ENCODE peak calls at places on chromosomes 13 and 19, in five cellular contexts. D is upper lobe of right lung, P is right atrium auricular region, G is A673, S is hepatocyte. X is an unnamed sample. For H3K4me1 and H3K27me3, the result is how much of the 10 kb centered on the place peaks cover.

GRCh38 chr13:29801737-29802305 is 48.6 kb downstream of the UBL3 start:
- DNase-seq in D (peak), P (no peak), G (no peak), S (no peak), X (no peak)

GRCh38 chr19:4151623-4152022 is 1.8 kb upstream of the CREB3L3 start:
- DNase-seq in D (no peak), P (no peak), G (no peak), S (no peak), X (no peak)

GRCh38 chr19:4096049-4096892 is 27.7 kb downstream of the MAP2K2 start:
- DNase-seq in D (no peak), P (no peak), G (no peak), S (no peak), X (no peak)

GRCh38 chr13:109819851-109820250 is 33.5 kb upstream of the IRS2 start:
- DNase-seq in D (no peak), P (no peak), G (no peak), S (no peak), X (no peak)

GRCh38 chr13:42720116-42720857 is 61.1 kb upstream of the FAM216B start:
- DNase-seq in D (no peak), P (no peak), G (peak), S (peak), X (no peak)

GRCh38 chr13:56351041-56351440 is 789.7 kb upstream of the PRR20A start:
- DNase-seq in D (no peak), P (no peak), G (peak), S (no peak), X (no peak)

GRCh38 chr19:58055483-58055874 is 3.6 kb upstream of the ZNF135 start:
- DNase-seq in D (no peak), P (no peak), G (no peak), S (no peak), X (no peak)

GRCh38 chr13:39496487-39496998 is 106.5 kb downstream of the LHFPL6 start:
- DNase-seq in D (no peak), P (no peak), G (peak), S (no peak), X (no peak)

GRCh38 chr13:110134801-110135200 is 172.2 kb downstream of the COL4A1 start:
- DNase-seq in D (no peak), P (peak), G (no peak), S (no peak), X (no peak)

GRCh38 chr13:99178636-99179035 is 22.0 kb upstream of the UBAC2 start:
- DNase-seq in D (no peak), P (no peak), G (no peak), S (no peak), X (peak)

GRCh38 chr13:99179460-99179859 is 21.2 kb upstream of the UBAC2 start:
- DNase-seq in D (no peak), P (no peak), G (no peak), S (no peak), X (no peak)

GRCh38 chr13:99174533-99175100 is 26.0 kb upstream of the UBAC2 start:
- DNase-seq in D (no peak), P (no peak), G (peak), S (no peak), X (no peak)

GRCh38 chr13:99173606-99174005 is 27.0 kb upstream of the UBAC2 start:
- DNase-seq in D (no peak), P (no peak), G (no peak), S (no peak), X (no peak)

GRCh38 chr13:99176309-99177276 is 24.1 kb upstream of the UBAC2 start:
- DNase-seq in D (peak), P (peak), G (peak), S (peak), X (peak)
- H3K4me3 ChIP-seq in D (no peak), P (no peak), G (no peak), S (no peak), X (no peak)

GRCh38 chr13:41463823-41464602 is 6.7 kb downstream of the RGCC start:
- DNase-seq in D (no peak), P (no peak), G (no peak), S (no peak), X (no peak)
- H3K4me1 ChIP-seq in D (under half), P (under half), G (under half), S (under half), X (under half)

DNA sequence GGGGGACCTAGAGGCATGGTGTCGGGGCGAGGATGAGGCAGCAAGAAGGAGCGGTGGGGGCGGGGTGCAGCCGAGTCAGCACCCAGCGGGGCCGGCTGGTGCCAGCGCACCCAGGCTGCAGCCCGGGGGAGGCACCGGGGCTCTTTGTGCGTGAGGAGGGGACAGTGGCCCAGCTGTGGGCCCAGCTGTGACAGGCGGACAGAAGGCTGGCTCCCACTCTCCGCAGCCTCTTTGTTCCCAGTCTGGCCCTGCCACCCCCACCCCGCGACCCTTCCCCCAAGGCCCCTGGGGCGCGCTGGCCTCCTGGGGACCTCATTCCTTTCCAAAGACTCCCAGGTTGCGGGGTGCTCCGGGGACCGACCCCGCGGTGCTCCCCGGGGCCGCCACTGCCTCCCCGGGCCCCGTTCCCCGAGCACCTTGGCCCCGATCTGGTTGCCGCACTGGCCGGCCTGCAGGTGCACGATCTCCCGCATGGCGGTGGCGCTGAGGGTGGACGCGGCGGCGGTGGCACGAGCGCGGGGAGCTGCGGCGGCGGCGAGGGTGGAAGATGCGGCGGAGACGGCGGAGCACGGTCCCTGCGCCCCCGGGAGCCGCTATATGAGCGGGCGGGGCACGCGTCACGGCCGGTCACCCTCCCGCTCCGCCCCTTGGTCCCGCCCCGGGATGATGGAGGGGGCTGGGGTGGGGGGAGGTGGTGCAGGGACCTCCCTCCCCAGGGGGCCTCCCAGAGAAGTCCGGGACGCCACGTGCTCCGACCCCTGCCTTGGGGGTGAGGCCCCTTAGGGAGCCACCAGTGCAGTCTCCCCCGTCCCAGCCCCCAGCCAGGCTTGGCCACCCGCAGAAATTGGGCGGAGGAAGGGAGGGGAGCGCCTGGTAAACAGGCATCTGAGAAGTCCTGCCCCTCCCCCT is at the start of gene TUBB4A:
- DNase-seq in D (no peak), P (no peak), G (peak), S (peak), X (no peak)
- H3K27me3 ChIP-seq in D (under half), P (under half), G (under half), S (under half), X (under half)

GRCh38 chr19:13833330-13834265 is 38.4 kb downstream of the ZSWIM4 start:
- DNase-seq in D (peak), P (peak), G (peak), S (peak), X (peak)
- H3K4me3 ChIP-seq in D (peak), P (no peak), G (peak), S (peak), X (no peak)

DNA sequence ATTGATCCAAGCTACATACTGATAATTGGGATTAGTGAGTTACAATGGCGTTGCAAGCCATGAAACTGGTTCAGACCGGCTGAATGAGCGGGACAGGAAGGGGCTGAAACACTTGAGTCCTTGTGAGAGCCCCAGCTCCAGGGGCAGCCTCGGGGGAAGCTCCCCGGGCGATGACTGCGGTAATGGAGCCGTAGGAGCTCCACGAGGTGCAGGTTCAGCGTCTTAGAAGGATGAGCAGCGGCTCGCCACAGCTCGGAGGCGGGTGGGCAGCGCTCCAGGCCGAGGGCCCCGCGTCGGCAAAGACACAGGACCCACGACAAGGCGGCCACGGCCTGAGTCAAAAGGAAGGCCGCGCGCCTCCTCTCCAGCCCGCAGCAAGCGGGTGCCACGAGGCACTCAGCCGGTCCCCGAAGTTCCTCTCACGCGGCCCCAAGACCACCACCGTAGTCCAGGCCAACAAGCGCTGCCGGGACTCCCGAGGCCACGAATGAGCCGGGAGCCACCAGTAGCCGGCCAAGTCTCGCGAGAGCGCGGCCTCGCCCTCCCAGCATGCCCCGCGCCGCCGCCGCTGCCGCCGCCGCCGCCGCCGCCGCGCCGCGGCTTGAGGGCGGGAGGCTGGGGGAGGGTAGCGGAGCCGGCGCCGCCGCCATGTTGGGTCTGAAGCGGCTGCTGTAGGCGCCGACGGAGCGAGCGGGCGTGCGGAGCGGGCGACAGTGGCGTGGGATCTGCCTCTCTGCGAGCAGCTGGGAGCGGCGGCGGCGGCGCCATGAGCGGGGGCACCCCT is at the start of gene LSM14A:
- DNase-seq in D (peak), P (peak), G (peak), S (peak), X (peak)
- H3K4me1 ChIP-seq in D (under half), P (under half), G (under half), S (half or more), X (under half)

GRCh38 chr19:55181740-55182139 is 1.7 kb upstream of the SYT5 start:
- DNase-seq in D (no peak), P (no peak), G (no peak), S (no peak), X (no peak)

GRCh38 chr19:55176116-55176515 is 4.0 kb downstream of the SYT5 start:
- DNase-seq in D (no peak), P (no peak), G (no peak), S (no peak), X (no peak)

GRCh38 chr19:55179570-55180484 is at the start of gene SYT5:
- DNase-seq in D (no peak), P (no peak), G (peak), S (peak), X (peak)

GRCh38 chr19:55175117-55175867 is 4.8 kb downstream of the SYT5 start:
- DNase-seq in D (no peak), P (no peak), G (no peak), S (no peak), X (no peak)

GRCh38 chr19:55178781-55179569 is 1.1 kb downstream of the SYT5 start:
- DNase-seq in D (peak), P (no peak), G (peak), S (peak), X (peak)
- H3K27me3 ChIP-seq in D (half or more), P (half or more), G (under half), S (under half), X (under half)

GRCh38 chr13:81990652-81991051 is 1649.7 kb upstream of the SPRY2 start:
- DNase-seq in D (no peak), P (no peak), G (no peak), S (no peak), X (no peak)

GRCh38 chr13:81987677-81988357 is 1646.9 kb upstream of the SPRY2 start:
- DNase-seq in D (no peak), P (no peak), G (peak), S (no peak), X (no peak)

GRCh38 chr13:81988542-81988941 is 1647.6 kb upstream of the SPRY2 start:
- DNase-seq in D (no peak), P (no peak), G (no peak), S (no peak), X (no peak)

GRCh38 chr13:81986308-81986707 is 1645.4 kb upstream of the SPRY2 start:
- DNase-seq in D (no peak), P (no peak), G (no peak), S (no peak), X (no peak)

GRCh38 chr13:81987159-81987558 is 1646.2 kb upstream of the SPRY2 start:
- DNase-seq in D (no peak), P (no peak), G (peak), S (peak), X (no peak)
- H3K4me3 ChIP-seq in D (no peak), P (no peak), G (no peak), S (no peak), X (no peak)

GRCh38 chr19:18843960-18844359 is 12.2 kb downstream of the UPF1 start:
- DNase-seq in D (no peak), P (no peak), G (no peak), S (no peak), X (no peak)
- H3K4me1 ChIP-seq in D (half or more), P (under half), G (under half), S (under half), X (under half)

GRCh38 chr19:18608102-18608804 is 1.7 kb upstream of the CRLF1 start:
- DNase-seq in D (no peak), P (no peak), G (no peak), S (no peak), X (no peak)

GRCh38 chr19:18605546-18606280 is 886 bp downstream of the CRLF1 start:
- DNase-seq in D (no peak), P (no peak), G (no peak), S (no peak), X (no peak)

GRCh38 chr19:18608805-18609716 is 2.5 kb upstream of the CRLF1 start:
- DNase-seq in D (no peak), P (no peak), G (no peak), S (no peak), X (no peak)

GRCh38 chr19:18606281-18607221 is at the start of gene CRLF1:
- DNase-seq in D (no peak), P (no peak), G (no peak), S (no peak), X (no peak)

DNA sequence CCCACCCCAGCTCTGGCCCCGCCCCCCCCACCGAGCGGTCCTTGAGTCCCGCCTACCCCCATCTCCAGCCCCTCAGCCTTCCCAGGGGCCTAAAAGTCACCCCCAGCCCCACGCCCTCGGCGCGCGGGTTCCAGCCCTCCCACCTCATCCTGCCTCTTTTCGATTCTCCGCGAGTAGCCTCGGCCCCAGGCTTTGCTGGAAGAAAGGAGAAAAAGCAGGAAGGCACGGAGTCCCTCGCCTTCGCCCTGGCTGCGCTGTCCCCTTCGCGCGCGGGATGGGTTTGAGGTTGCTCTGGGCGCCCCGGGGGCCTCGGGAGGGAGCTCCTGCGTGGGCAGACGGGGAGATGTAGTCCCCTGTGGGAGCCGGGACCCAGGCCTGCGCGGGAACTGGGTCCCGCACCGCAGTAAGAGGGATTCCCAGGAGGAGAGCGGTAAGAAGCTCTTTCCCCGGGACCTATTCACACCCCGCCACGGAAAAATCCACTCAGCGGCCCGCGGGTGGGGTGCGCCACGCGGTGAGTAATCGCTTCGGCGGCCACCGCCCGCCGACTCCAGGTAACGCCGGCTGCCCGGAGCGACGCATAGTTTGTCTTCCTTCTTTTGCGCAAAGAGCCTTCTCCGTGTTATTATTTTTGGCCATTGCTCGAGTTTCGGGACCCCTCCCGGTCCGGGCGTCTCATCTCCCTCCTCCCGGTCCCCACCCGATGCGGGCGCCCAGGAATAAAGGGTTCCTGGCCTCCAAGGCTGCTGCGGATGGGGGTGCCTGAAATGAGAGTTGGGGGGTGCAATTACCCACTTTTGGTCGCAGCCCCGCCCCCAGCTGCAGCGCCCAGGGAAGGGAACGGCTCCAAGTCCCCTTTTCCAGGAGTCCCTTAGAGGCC is 863 bp upstream of the CRLF1 start:
- DNase-seq in D (no peak), P (no peak), G (peak), S (no peak), X (no peak)
- H3K27me3 ChIP-seq in D (half or more), P (half or more), G (under half), S (half or more), X (half or more)